ENCODE peak calls at places on chromosome 1, in nine cellular contexts. One of them, this sample, is unnamed.

GRCh38 chr1:39214021-39214713 is 9.7 kb downstream of the MACF1 start:
- DNase-seq in tibial artery: no peak
- DNase-seq in Peyer's patch: no peak
- DNase-seq in PC-3: peak; percentile 22
- DNase-seq in PC-9: peak; percentile 68
- DNase-seq in GM06990: no peak
- DNase-seq in epithelial cell of esophagus: peak; percentile 76
- DNase-seq in CD8-positive, alpha-beta T cell: no peak
- DNase-seq in ascending aorta: no peak
- DNase-seq in this sample: no peak

GRCh38 chr1:203291201-203292096 is 13.9 kb upstream of the BTG2 start:
- DNase-seq in tibial artery: peak; percentile 42
- DNase-seq in Peyer's patch: peak; percentile 57
- DNase-seq in PC-3: no peak
- DNase-seq in PC-9: no peak
- DNase-seq in GM06990: no peak
- DNase-seq in epithelial cell of esophagus: no peak
- DNase-seq in CD8-positive, alpha-beta T cell: no peak
- DNase-seq in ascending aorta: no peak
- DNase-seq in this sample: no peak

GRCh38 chr1:38941527-38942019 is at the start of gene RHBDL2:
- DNase-seq in tibial artery: peak; percentile 22
- DNase-seq in Peyer's patch: no peak
- DNase-seq in PC-3: peak; percentile 85
- DNase-seq in PC-9: peak; percentile 87
- DNase-seq in GM06990: no peak
- DNase-seq in epithelial cell of esophagus: peak; percentile 91
- DNase-seq in CD8-positive, alpha-beta T cell: no peak
- DNase-seq in ascending aorta: peak; percentile 64
- DNase-seq in this sample: peak; percentile 76

GRCh38 chr1:181119076-181119989 is 30.8 kb downstream of the IER5 start:
- DNase-seq in tibial artery: no peak
- DNase-seq in Peyer's patch: no peak
- DNase-seq in PC-3: peak; percentile 95
- DNase-seq in PC-9: peak; percentile 93
- DNase-seq in GM06990: no peak
- DNase-seq in epithelial cell of esophagus: peak; percentile 100
- DNase-seq in CD8-positive, alpha-beta T cell: no peak
- DNase-seq in ascending aorta: no peak
- DNase-seq in this sample: no peak

GRCh38 chr1:227938911-227939790 is 8.6 kb downstream of the WNT9A start:
- DNase-seq in tibial artery: peak; percentile 17
- DNase-seq in Peyer's patch: no peak
- DNase-seq in PC-3: no peak
- DNase-seq in PC-9: no peak
- DNase-seq in GM06990: no peak
- DNase-seq in epithelial cell of esophagus: no peak
- DNase-seq in CD8-positive, alpha-beta T cell: no peak
- DNase-seq in ascending aorta: peak; percentile 56
- DNase-seq in this sample: no peak

GRCh38 chr1:44361478-44361877 is 6.4 kb upstream of the ERI3 start:
- DNase-seq in tibial artery: no peak
- DNase-seq in Peyer's patch: no peak
- DNase-seq in PC-3: peak; percentile 45
- DNase-seq in PC-9: no peak
- DNase-seq in GM06990: no peak
- DNase-seq in epithelial cell of esophagus: peak; percentile 17
- DNase-seq in CD8-positive, alpha-beta T cell: no peak
- DNase-seq in ascending aorta: no peak
- DNase-seq in this sample: no peak

GRCh38 chr1:106785136-106785535 is 271.3 kb upstream of the PRMT6 start:
- DNase-seq in tibial artery: no peak
- DNase-seq in Peyer's patch: no peak
- DNase-seq in PC-3: no peak
- DNase-seq in PC-9: no peak
- DNase-seq in GM06990: no peak
- DNase-seq in epithelial cell of esophagus: no peak
- DNase-seq in CD8-positive, alpha-beta T cell: no peak
- DNase-seq in ascending aorta: no peak
- DNase-seq in this sample: no peak

GRCh38 chr1:93662481-93663190 is 19.0 kb downstream of the BCAR3 start:
- DNase-seq in tibial artery: no peak
- DNase-seq in Peyer's patch: no peak
- DNase-seq in PC-3: no peak
- DNase-seq in PC-9: no peak
- DNase-seq in GM06990: no peak
- DNase-seq in epithelial cell of esophagus: no peak
- DNase-seq in CD8-positive, alpha-beta T cell: no peak
- DNase-seq in ascending aorta: no peak
- DNase-seq in this sample: no peak

DNA sequence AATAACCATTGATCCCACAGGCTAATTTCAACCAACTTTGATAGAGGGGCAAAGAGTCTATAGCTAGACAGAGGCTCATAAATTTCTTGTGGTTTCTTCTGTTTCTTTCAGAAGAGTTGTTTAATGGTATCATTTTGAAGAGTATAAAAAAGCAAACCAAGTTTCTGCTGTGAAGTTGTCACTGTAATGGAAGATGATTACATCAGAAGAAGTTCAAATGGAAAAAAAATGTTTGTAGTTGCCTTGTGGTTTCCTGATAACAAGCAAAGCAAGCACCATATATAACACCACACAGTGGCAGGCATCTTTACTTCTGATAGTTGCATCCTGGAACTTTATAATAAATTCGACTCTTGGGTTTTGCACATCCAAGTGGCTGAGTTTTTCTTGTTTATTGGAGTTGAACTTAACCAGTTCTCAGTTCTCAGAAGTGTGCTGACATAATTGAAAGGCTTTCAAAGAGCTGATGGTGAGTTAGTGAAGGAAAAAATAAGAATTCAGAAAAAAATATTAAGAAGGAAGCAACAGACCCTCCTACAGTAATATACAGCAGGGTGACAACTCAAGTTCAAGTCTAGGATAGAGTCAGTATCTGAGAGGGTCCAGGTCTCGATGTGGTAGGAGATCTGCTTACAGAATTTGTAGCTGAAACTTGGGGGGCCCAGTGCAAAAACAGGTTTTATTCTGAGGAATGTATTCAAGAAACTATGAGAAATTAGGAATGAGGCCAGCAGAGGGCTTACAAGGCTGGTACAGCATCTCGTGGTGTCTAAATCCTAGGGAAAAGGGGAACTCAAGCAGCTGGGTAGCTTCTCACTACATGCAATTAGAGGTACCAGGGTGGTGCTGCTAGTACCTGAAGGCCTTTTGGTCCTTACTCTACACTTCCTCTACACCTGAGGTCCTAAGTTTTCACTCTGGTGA is 123.5 kb downstream of the CRB1 start:
- DNase-seq in tibial artery: no peak
- DNase-seq in Peyer's patch: no peak
- DNase-seq in PC-3: no peak
- DNase-seq in PC-9: no peak
- DNase-seq in GM06990: no peak
- DNase-seq in epithelial cell of esophagus: no peak
- DNase-seq in CD8-positive, alpha-beta T cell: no peak
- DNase-seq in ascending aorta: no peak
- DNase-seq in this sample: no peak
- TF ChIP-seq CTCF in tibial artery: no peak
- TF ChIP-seq CTCF in Peyer's patch: no peak
- TF ChIP-seq CTCF in PC-3: peak; percentile 12
- TF ChIP-seq CTCF in PC-9: no peak
- TF ChIP-seq CTCF in GM06990: no peak
- TF ChIP-seq CTCF in epithelial cell of esophagus: no peak
- TF ChIP-seq CTCF in CD8-positive, alpha-beta T cell: no peak
- TF ChIP-seq CTCF in ascending aorta: no peak
- TF ChIP-seq CTCF in this sample: no peak

GRCh38 chr1:18949689-18950414 is 6.6 kb downstream of the IFFO2 start:
- DNase-seq in tibial artery: peak; percentile 72
- DNase-seq in Peyer's patch: no peak
- DNase-seq in PC-3: no peak
- DNase-seq in PC-9: no peak
- DNase-seq in GM06990: peak; percentile 47
- DNase-seq in epithelial cell of esophagus: peak; percentile 35
- DNase-seq in CD8-positive, alpha-beta T cell: no peak
- DNase-seq in ascending aorta: peak; percentile 83
- DNase-seq in this sample: peak; percentile 86
- H3K4me3 ChIP-seq in tibial artery: peak overlapping the region; percentile 46
- H3K4me3 ChIP-seq in Peyer's patch: peak overlapping the region; percentile 35
- H3K4me3 ChIP-seq in PC-3: no peak overlapping the region
- H3K4me3 ChIP-seq in PC-9: no peak overlapping the region
- H3K4me3 ChIP-seq in GM06990: peak overlapping the region; percentile 58
- H3K4me3 ChIP-seq in epithelial cell of esophagus: peak overlapping the region; percentile 97
- H3K4me3 ChIP-seq in CD8-positive, alpha-beta T cell: peak overlapping the region; percentile 23
- H3K4me3 ChIP-seq in ascending aorta: peak overlapping the region; percentile 46
- H3K4me3 ChIP-seq in this sample: peak overlapping the region; percentile 68

GRCh38 chr1:110963666-110964399 is at the start of gene LRIF1:
- DNase-seq in tibial artery: peak; percentile 98
- DNase-seq in Peyer's patch: peak; percentile 100
- DNase-seq in PC-3: peak; percentile 99
- DNase-seq in PC-9: peak; percentile 99
- DNase-seq in GM06990: peak; percentile 99
- DNase-seq in epithelial cell of esophagus: peak; percentile 100
- DNase-seq in CD8-positive, alpha-beta T cell: peak; percentile 100
- DNase-seq in ascending aorta: peak; percentile 99
- DNase-seq in this sample: peak; percentile 97
- TF ChIP-seq CTCF in tibial artery: peak; percentile 39
- TF ChIP-seq CTCF in Peyer's patch: peak; percentile 73
- TF ChIP-seq CTCF in PC-3: peak; percentile 15
- TF ChIP-seq CTCF in PC-9: peak; percentile 57
- TF ChIP-seq CTCF in GM06990: peak; percentile 32
- TF ChIP-seq CTCF in epithelial cell of esophagus: peak; percentile 49
- TF ChIP-seq CTCF in CD8-positive, alpha-beta T cell: peak; percentile 59
- TF ChIP-seq CTCF in ascending aorta: peak; percentile 68
- TF ChIP-seq CTCF in this sample: no peak

DNA sequence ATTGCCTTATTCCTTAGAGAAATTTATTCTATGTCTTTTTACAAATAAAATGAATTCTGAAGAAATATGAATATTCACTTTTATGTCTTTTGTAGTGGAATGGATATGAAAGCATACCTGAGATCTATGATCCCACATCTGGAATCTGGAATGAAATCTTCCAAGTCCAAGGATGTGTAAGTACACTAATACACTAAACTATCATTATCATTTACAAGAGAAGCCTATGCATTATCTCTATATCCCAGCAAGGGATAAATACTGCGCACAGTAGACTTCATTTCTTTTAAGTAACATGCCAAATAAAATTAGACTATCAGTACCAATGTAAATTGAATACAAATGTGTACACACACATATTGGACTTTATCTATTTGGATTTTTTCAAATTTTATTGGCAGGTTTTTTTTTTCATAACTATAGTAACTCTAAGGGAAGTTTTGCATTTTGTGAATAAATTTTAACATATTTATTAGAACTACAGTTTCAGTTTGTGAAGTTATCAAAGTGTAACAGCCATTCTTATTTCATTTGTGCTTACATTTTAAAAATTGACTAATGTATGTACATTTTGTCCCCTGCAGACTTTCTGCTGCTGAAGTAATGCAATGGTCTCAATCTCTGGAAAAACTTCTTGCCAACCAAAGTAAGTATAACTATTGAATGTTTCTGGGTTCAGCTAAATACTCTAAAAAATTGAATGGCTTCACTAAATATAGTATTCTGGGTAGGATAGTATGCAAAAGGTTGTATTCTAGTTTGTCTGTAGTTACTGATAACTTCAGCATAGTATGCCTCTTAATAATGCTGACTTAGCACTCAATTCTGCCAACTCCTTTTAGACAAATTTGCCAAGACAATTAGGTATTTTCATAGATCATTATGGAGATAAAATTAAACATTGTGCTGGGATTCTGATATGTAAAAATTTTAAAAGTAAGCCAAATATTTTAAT is 894 bp downstream of the RGS1 start:
- DNase-seq in tibial artery: no peak
- DNase-seq in Peyer's patch: no peak
- DNase-seq in PC-3: no peak
- DNase-seq in PC-9: no peak
- DNase-seq in GM06990: no peak
- DNase-seq in epithelial cell of esophagus: no peak
- DNase-seq in CD8-positive, alpha-beta T cell: no peak
- DNase-seq in ascending aorta: no peak
- DNase-seq in this sample: no peak
- H3K4me3 ChIP-seq in tibial artery: peak overlapping the region; percentile 7
- H3K4me3 ChIP-seq in Peyer's patch: no peak overlapping the region
- H3K4me3 ChIP-seq in PC-3: no peak overlapping the region
- H3K4me3 ChIP-seq in PC-9: no peak overlapping the region
- H3K4me3 ChIP-seq in GM06990: peak overlapping the region; percentile 70
- H3K4me3 ChIP-seq in epithelial cell of esophagus: no peak overlapping the region
- H3K4me3 ChIP-seq in CD8-positive, alpha-beta T cell: no peak overlapping the region
- H3K4me3 ChIP-seq in ascending aorta: no peak overlapping the region
- H3K4me3 ChIP-seq in this sample: no peak overlapping the region

DNA sequence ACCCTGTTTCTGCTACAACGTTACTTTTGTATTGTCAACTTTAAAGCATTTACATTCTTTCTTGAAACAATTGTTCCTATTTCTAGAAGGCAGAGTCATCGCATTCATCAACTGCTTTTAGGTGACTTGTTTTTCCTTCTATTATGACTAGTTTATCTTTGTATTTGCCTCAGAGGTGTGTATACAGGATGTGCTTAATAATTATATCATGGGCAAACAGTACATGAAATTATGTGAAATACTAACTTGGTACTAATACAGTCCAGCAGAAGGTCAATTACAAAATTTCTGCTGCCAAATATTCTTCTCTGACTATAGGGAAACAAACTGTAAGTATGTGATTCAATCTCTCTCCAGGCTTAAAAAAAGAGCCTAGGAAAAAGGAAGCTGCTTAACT is 101.6 kb downstream of the C4BPA start:
- DNase-seq in tibial artery: no peak
- DNase-seq in Peyer's patch: no peak
- DNase-seq in PC-3: peak; percentile 31
- DNase-seq in PC-9: no peak
- DNase-seq in GM06990: no peak
- DNase-seq in epithelial cell of esophagus: no peak
- DNase-seq in CD8-positive, alpha-beta T cell: no peak
- DNase-seq in ascending aorta: no peak
- DNase-seq in this sample: no peak
- TF ChIP-seq CTCF in tibial artery: no peak
- TF ChIP-seq CTCF in Peyer's patch: no peak
- TF ChIP-seq CTCF in PC-3: no peak
- TF ChIP-seq CTCF in PC-9: no peak
- TF ChIP-seq CTCF in GM06990: no peak
- TF ChIP-seq CTCF in epithelial cell of esophagus: no peak
- TF ChIP-seq CTCF in CD8-positive, alpha-beta T cell: no peak
- TF ChIP-seq CTCF in ascending aorta: no peak
- TF ChIP-seq CTCF in this sample: no peak

DNA sequence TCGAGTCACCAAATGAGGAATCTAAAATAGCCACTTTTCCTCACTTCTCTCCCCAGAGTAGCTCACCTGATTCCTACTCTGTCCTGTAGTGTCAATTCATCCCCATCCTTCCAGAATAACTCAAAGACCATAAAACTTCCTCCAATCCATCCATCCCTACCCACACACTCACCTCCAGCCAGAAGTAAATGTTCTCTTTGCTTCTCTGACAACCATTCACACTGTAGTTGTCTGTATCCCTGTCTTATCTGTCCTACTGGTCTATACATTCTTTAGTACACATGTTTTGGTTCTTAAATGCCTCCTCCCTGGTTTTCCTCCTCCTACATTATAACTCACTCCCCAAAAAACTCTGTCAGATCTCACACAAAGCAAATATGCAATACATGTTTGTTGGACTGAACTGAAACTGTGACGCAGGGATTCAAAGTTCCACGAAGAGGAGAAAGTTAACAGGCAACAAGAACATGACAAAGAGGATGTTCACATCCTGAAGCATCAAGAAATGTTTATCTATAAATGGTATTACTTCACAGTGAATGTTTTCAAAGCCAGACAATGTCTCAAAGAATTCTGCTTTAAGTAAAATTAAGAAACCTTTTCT is 11.0 kb downstream of the TP53BP2 start:
- DNase-seq in tibial artery: no peak
- DNase-seq in Peyer's patch: no peak
- DNase-seq in PC-3: peak; percentile 63
- DNase-seq in PC-9: no peak
- DNase-seq in GM06990: no peak
- DNase-seq in epithelial cell of esophagus: peak; percentile 52
- DNase-seq in CD8-positive, alpha-beta T cell: no peak
- DNase-seq in ascending aorta: no peak
- DNase-seq in this sample: no peak
- H3K4me3 ChIP-seq in tibial artery: peak overlapping the region; percentile 1
- H3K4me3 ChIP-seq in Peyer's patch: no peak overlapping the region
- H3K4me3 ChIP-seq in PC-3: peak overlapping the region; percentile 5
- H3K4me3 ChIP-seq in PC-9: no peak overlapping the region
- H3K4me3 ChIP-seq in GM06990: no peak overlapping the region
- H3K4me3 ChIP-seq in epithelial cell of esophagus: no peak overlapping the region
- H3K4me3 ChIP-seq in CD8-positive, alpha-beta T cell: no peak overlapping the region
- H3K4me3 ChIP-seq in ascending aorta: no peak overlapping the region
- H3K4me3 ChIP-seq in this sample: peak overlapping the region; percentile 48

This sample was measured in coronary artery.